ENCODE peak calls at places on chromosomes 5 and 9, in six cellular contexts. L is foreskin keratinocyte, S is endodermal cell, X is fibroblast of lung, T is psoas muscle, W is brain microvascular endothelial cell. G is an unnamed sample.

GRCh38 chr9:79610019-79610760 is 38.4 kb downstream of the TLE4 start:
- DNase-seq in L (peak), S (no peak), X (peak), T (no peak), W (peak), G (no peak)

GRCh38 chr9:136391737-136392537 is 8.0 kb downstream of the SNAPC4 start:
- DNase-seq in L (no peak), S (no peak), X (no peak), T (peak), W (no peak), G (no peak)

GRCh38 chr5:117943521-117943920 is 1044.8 kb downstream of the DTWD2 start:
- DNase-seq in L (no peak), S (no peak), X (no peak), T (no peak), W (no peak), G (no peak)

GRCh38 chr9:12771891-12772290 is 2.9 kb upstream of the LURAP1L start:
- DNase-seq in L (peak), S (no peak), X (peak), T (no peak), W (peak), G (no peak)

GRCh38 chr5:69167488-69167845 is 517 bp downstream of the CCNB1 start:
- DNase-seq in L (peak), S (no peak), X (no peak), T (no peak), W (peak), G (no peak)

GRCh38 chr5:122311400-122311887 is 593 bp upstream of the SNCAIP start:
- DNase-seq in L (no peak), S (peak), X (peak), T (no peak), W (no peak), G (peak)

GRCh38 chr9:35826071-35826701 is 2.3 kb downstream of the FAM221B start:
- DNase-seq in L (peak), S (peak), X (peak), T (no peak), W (peak), G (peak)

GRCh38 chr5:106522296-106522695 is 1148.4 kb downstream of the EFNA5 start:
- DNase-seq in L (no peak), S (no peak), X (no peak), T (no peak), W (peak), G (no peak)

GRCh38 chr9:88747768-88748167 is 212.8 kb downstream of the NXNL2 start:
- DNase-seq in L (peak), S (peak), X (peak), T (peak), W (peak), G (peak)

GRCh38 chr5:71573611-71574010 is 13.5 kb upstream of the MCCC2 start:
- DNase-seq in L (no peak), S (no peak), X (no peak), T (no peak), W (no peak), G (no peak)

GRCh38 chr5:5953641-5954040 is 424.7 kb downstream of the MED10 start:
- DNase-seq in L (no peak), S (no peak), X (no peak), T (no peak), W (no peak), G (no peak)

GRCh38 chr9:71955300-71955915 is 44.0 kb downstream of the C9orf85 start:
- DNase-seq in L (no peak), S (no peak), X (no peak), T (no peak), W (no peak), G (no peak)

GRCh38 chr9:135085830-135086546 is 1.5 kb upstream of the OLFM1 start:
- DNase-seq in L (peak), S (peak), X (peak), T (peak), W (peak), G (peak)

GRCh38 chr5:132747064-132747692 is at the start of gene CCNI2:
- DNase-seq in L (no peak), S (peak), X (no peak), T (no peak), W (no peak), G (no peak)

GRCh38 chr9:106468431-106468830 is 394.5 kb upstream of the ZNF462 start:
- DNase-seq in L (peak), S (no peak), X (no peak), T (no peak), W (no peak), G (no peak)

GRCh38 chr9:22595805-22596204 is 149.2 kb downstream of the DMRTA1 start:
- DNase-seq in L (no peak), S (no peak), X (no peak), T (no peak), W (no peak), G (no peak)

GRCh38 chr5:113749334-113749733 is 235.8 kb downstream of the YTHDC2 start:
- DNase-seq in L (peak), S (no peak), X (no peak), T (no peak), W (no peak), G (no peak)

GRCh38 chr9:93949073-93949693 is 6.0 kb downstream of the BARX1 start:
- DNase-seq in L (no peak), S (peak), X (no peak), T (no peak), W (no peak), G (no peak)

GRCh38 chr9:128091144-128091543 is 23.1 kb downstream of the SLC25A25 start:
- DNase-seq in L (no peak), S (peak), X (peak), T (peak), W (peak), G (peak)

GRCh38 chr5:54701179-54701578 is 183.6 kb downstream of the SNX18 start:
- DNase-seq in L (peak), S (no peak), X (peak), T (no peak), W (peak), G (no peak)

GRCh38 chr9:21506910-21507795 is 25.0 kb upstream of the IFNE start:
- DNase-seq in L (peak), S (no peak), X (peak), T (no peak), W (peak), G (no peak)

GRCh38 chr5:56233230-56233629 is at the start of gene ANKRD55:
- DNase-seq in L (no peak), S (no peak), X (no peak), T (no peak), W (no peak), G (no peak)

GRCh38 chr5:151758141-151758429 is 346 bp downstream of the ATOX1 start:
- DNase-seq in L (no peak), S (no peak), X (no peak), T (no peak), W (no peak), G (no peak)

GRCh38 chr9:97923529-97924108 is 1.3 kb upstream of the TRMO start:
- DNase-seq in L (peak), S (peak), X (peak), T (peak), W (peak), G (peak)
- TF ChIP-seq CTCF in L (peak), S (peak), X (peak), T (peak), W (peak), G (peak)

GRCh38 chr9:109796081-109796480 is 16.1 kb downstream of the PALM2AKAP2 start:
- DNase-seq in L (no peak), S (no peak), X (no peak), T (no peak), W (no peak), G (no peak)

GRCh38 chr9:109795613-109796012 is 15.6 kb downstream of the PALM2AKAP2 start:
- DNase-seq in L (no peak), S (no peak), X (no peak), T (no peak), W (no peak), G (no peak)

GRCh38 chr9:109793196-109793595 is 13.2 kb downstream of the PALM2AKAP2 start:
- DNase-seq in L (peak), S (no peak), X (peak), T (no peak), W (peak), G (no peak)

GRCh38 chr9:109793921-109794320 is 13.9 kb downstream of the PALM2AKAP2 start:
- DNase-seq in L (no peak), S (no peak), X (no peak), T (no peak), W (no peak), G (no peak)

DNA sequence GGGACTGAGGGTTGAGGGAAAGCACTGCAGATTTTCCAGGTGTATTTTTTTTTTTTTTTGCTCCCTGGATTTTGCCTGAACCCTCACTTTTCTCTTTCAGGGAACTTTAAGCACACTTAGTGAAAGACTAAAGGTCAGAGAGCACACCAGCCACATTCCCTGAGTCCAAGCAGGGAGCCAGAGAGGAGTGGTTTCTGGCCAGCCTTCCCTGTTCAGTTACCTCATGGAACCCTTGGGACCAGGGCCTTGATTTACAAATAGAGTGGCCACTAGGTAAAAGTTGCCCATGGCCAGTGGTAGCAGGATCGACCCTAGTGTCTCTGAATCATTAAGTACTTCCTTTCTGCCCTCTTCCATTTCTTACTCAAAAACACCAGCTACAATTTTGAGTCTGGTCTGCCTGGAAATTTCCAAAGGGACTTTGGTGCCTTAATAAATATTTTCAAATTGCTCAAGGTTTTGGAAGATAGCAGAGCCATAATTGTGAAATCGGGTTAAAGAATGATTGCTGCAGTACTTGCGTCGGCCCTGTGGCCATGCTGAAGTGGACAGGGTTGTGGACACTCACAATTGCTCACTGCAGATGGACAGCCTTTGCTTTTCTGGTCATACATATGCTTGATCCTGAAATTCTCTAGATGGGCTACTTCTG is 14.5 kb downstream of the PALM2AKAP2 start:
- DNase-seq in L (no peak), S (no peak), X (no peak), T (no peak), W (no peak), G (no peak)
- H3K27ac ChIP-seq in L (no peak), S (no peak), X (no peak), T (no peak), W (no peak), G (peak)

DNA sequence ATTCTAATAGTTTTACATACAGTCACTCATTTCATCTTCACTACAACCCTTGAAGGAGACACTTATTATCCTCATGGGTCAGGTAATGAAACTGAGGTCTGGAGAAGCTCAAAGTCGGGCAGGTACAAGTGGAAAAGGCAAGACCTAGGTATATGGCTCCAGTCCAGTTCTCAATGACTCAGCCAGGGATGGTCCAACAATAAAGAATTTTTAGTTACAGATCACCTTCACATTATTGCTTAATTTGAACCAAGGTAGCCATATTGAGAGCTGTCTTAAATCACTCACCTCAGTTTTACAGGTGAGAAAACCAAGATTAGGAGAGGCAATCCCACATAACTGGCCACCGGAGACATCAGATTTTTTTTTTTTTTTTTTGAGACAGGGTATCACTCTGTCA is 55.4 kb downstream of the PTPN3 start:
- DNase-seq in L (peak), S (no peak), X (no peak), T (no peak), W (no peak), G (no peak)
- TF ChIP-seq CTCF in L (no peak), S (no peak), X (no peak), T (no peak), W (no peak), G (no peak)

DNA sequence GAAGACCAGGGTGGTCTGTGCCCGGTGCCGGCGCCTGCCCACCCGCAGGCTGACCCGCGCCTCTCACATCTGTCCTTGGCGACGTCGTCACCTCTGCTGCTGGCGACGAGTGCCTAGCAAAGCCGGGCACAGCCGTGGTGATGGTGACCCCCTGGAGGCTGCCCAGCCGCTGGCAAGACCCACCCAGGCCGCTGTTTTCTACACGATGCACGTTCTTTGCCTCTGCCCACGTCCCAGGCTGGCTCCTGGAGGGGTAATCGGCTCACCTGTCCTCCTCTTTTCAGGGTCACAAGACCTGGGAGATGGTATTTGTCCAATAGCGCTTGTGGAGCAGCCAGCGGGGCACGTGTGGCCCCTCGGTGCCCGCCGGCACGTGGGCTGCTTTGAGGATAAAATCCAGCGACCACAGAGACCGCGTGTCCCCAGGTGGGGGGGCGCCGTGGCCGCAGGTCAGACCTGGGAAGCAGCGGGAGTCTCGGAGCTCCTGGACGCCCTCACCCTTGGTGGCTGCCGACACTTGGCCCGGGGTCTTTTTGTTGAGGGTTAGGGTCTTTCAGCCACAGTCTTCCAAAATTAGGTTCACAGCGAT is 29.5 kb downstream of the SLC9A3 start:
- DNase-seq in L (no peak), S (no peak), X (no peak), T (no peak), W (no peak), G (no peak)
- H3K27ac ChIP-seq in L (no peak), S (no peak), X (no peak), T (no peak), W (no peak), G (no peak)

GRCh38 chr5:173625686-173626500 is 9.4 kb upstream of the BOD1 start:
- DNase-seq in L (no peak), S (peak), X (no peak), T (no peak), W (no peak), G (no peak)
- TF ChIP-seq CTCF in L (peak), S (no peak), X (peak), T (no peak), W (no peak), G (no peak)

DNA sequence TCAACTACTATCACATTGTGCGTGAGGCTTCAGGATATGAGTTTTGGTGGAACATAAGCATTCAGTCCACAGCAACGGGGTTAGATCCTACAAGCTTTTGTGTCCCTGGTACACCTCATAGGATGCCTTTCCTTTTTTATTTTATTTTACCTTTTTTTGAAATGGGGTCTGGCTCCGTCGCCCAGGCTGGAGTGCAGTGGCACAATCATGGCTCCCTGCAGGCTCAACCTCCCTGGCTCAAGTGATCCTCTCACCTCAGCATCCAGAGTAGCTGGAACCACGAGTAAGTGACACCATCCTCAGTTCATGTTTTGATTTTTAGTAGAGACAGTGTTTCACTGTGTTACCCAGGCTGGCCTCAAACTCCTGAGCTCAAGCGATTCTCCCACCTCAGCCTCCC is 86.0 kb upstream of the RAI14 start:
- DNase-seq in L (no peak), S (no peak), X (no peak), T (no peak), W (no peak), G (no peak)
- H3K27ac ChIP-seq in L (no peak), S (no peak), X (peak), T (no peak), W (peak), G (no peak)

GRCh38 chr9:37034320-37034937 is 361 bp upstream of the PAX5 start:
- DNase-seq in L (no peak), S (peak), X (peak), T (peak), W (no peak), G (no peak)
- TF ChIP-seq CTCF in L (peak), S (peak), X (no peak), T (no peak), W (peak), G (no peak)

DNA sequence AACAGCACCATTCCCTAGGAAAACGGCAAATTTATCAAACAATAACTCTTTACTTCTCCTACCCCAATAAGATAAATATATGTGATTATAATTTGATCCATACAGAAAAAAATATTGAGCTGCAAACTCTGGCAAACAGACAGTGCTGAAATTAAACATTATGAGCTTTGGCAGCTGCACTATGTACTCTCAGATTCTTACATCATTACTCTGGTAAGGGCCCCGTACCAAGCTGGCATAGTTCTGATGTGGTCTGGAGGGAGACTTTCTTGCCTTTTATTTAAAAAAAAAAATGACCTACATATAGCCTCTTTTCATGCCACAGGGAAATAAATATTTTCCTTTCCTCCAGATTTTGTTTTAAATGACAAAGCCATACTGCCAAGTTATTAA is 95.0 kb downstream of the NR6A1 start:
- DNase-seq in L (no peak), S (no peak), X (peak), T (no peak), W (no peak), G (no peak)
- H3K27ac ChIP-seq in L (no peak), S (no peak), X (no peak), T (no peak), W (no peak), G (no peak)

DNA sequence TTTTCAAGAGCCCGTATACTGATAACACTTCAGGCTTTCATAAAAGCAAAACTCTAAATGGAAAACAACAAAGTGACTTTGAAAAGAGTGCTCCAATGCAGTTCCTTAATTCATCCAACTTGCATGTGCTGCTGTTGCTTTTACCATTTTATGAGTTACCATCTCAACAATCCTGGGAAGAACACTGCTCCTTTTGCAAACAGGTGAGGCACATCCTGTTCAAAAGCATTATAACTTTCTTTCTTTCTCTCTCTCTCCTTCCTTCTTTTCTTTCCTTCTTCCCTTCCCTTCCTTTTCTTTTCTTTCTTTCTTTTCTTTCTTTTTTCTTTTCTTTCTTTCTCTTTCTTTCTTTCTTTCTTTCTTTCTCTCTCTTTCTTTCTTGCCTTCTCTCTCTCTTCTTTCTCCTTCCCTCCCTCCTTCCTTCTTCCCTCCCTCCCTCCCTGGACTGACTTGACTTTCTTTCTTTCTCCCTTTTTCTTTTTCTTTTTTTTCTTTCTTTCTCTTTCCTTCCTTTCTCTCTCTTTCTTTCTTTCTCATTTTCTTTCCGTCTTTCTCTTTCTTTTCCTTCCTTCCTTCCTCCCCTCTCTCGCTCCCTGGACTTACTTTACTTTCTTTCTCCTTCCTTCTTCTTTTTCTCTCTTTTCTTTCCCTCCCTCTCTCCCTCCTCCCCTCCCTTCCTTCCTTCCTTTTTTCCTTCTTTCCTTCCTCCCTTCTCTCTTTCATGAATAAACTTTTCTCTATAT is 11.2 kb upstream of the PARP8 start:
- DNase-seq in L (no peak), S (no peak), X (no peak), T (no peak), W (no peak), G (no peak)
- TF ChIP-seq CTCF in L (no peak), S (no peak), X (no peak), T (no peak), W (no peak), G (no peak)

GRCh38 chr5:127375124-127375523 is 84.5 kb downstream of the MEGF10 start:
- DNase-seq in L (no peak), S (no peak), X (no peak), T (no peak), W (no peak), G (no peak)
- H3K27ac ChIP-seq in L (no peak), S (no peak), X (no peak), T (no peak), W (no peak), G (no peak)